ENCODE peak calls at places on chromosomes 13 and 19, in four cellular contexts. T is neural progenitor cell; J is CD8-positive, alpha-beta T cell; W is left lung. A is an unnamed sample.

GRCh38 chr19:31372245-31372781 is 23.1 kb upstream of the TSHZ3 start:
- DNase-seq in T (no peak), J (no peak), W (no peak), A (no peak)

GRCh38 chr13:113648218-113648615 is 9.8 kb downstream of the ATP4B start:
- DNase-seq in T (no peak), J (no peak), W (peak; percentile 16), A (peak; percentile 25)

GRCh38 chr13:97506511-97506910 is 72.5 kb downstream of the RAP2A start:
- DNase-seq in T (no peak), J (no peak), W (no peak), A (no peak)

GRCh38 chr19:15782211-15782610 is 5.2 kb upstream of the OR10H5 start:
- DNase-seq in T (no peak), J (no peak), W (no peak), A (no peak)

GRCh38 chr13:44417876-44418275 is 44.3 kb downstream of the SERP2 start:
- DNase-seq in T (no peak), J (no peak), W (no peak), A (no peak)

GRCh38 chr19:40600086-40600917 is 867 bp upstream of the LTBP4 start:
- DNase-seq in T (peak; percentile 23), J (no peak), W (no peak), A (no peak)

GRCh38 chr13:44434441-44435141 is 61.0 kb downstream of the SERP2 start:
- DNase-seq in T (no peak), J (no peak), W (no peak), A (no peak)

GRCh38 chr13:65378943-65379519 is 1851.1 kb downstream of the PCDH9 start:
- DNase-seq in T (peak; percentile 3), J (no peak), W (no peak), A (no peak)

GRCh38 chr19:47142779-47143178 is 12.1 kb downstream of the SAE1 start:
- DNase-seq in T (no peak), J (no peak), W (no peak), A (no peak)

GRCh38 chr19:11205939-11206570 is 8.7 kb upstream of the KANK2 start:
- DNase-seq in T (no peak), J (no peak), W (no peak), A (no peak)

GRCh38 chr13:110872768-110873638 is 41.9 kb downstream of the ANKRD10 start:
- DNase-seq in T (no peak), J (no peak), W (no peak), A (no peak)

GRCh38 chr19:55141696-55142095 is 7.3 kb downstream of the TNNT1 start:
- DNase-seq in T (peak; percentile 54), J (no peak), W (no peak), A (no peak)

GRCh38 chr13:48573213-48573612 is 40.3 kb upstream of the RCBTB2 start:
- DNase-seq in T (no peak), J (no peak), W (no peak), A (no peak)

GRCh38 chr13:48571121-48571901 is 38.4 kb upstream of the RCBTB2 start:
- DNase-seq in T (no peak), J (no peak), W (no peak), A (no peak)

GRCh38 chr13:48576448-48576993 is 43.6 kb upstream of the RCBTB2 start:
- DNase-seq in T (no peak), J (no peak), W (no peak), A (no peak)

GRCh38 chr13:48575014-48575413 is 42.1 kb upstream of the RCBTB2 start:
- DNase-seq in T (no peak), J (no peak), W (no peak), A (no peak)

GRCh38 chr13:48574036-48574796 is 41.3 kb upstream of the RCBTB2 start:
- DNase-seq in T (no peak), J (no peak), W (no peak), A (no peak)
- H3K4me3 ChIP-seq in T (no peak overlapping the region), J (no peak overlapping the region), W (no peak overlapping the region), A (no peak overlapping the region)

DNA sequence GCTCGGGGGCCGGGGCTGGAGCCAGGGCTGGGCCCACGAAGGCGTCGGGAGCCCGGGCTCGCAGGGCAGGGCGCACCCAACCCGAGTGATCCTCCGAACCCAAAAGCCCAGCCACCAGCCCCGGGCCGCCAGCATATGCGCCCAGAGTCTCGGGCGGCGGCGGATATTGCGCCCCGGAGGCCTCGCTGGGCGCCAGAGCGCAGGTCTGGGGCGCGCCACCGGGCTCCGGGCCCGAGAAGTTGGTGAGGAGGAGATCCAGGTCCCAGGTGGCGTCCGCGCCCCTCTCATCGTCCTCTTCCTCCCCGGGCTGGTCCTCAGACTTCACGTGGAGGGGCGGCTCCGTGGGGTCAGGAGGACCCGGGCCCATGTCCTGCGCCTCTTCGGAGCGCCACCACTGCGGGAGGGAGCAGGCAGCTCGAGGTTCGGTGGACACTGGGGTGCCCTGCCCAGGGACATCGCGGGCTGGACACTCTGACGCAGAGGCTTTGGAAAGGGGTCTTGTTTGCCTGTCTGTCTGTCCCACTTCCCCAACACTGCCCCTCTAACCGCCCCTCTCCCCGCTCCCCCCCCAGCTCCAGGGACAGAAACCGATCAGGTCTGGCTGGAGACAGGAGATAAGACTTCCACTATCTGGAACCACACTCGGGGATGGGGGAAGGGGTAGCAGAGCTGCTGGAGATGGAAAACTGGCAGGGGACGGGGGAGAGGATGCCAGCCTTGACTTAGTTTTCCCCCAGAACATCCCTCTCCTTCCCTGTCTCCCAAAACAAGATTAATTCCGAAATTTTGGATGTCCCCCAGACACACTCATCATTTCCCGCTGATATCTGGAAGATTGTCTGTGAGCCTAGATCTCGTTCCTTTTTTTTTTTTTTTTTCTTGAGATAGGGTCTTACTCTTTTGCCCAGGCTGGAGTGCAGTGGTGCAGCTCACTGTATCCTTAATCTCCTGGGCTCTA is 973 bp downstream of the KLF1 start:
- DNase-seq in T (peak; percentile 34), J (no peak), W (no peak), A (no peak)
- H3K4me3 ChIP-seq in T (peak overlapping the region; percentile 61), J (peak overlapping the region; percentile 90), W (peak overlapping the region; percentile 33), A (peak overlapping the region; percentile 57)

GRCh38 chr19:49616532-49616931 is 23.4 kb downstream of the RRAS start:
- DNase-seq in T (no peak), J (no peak), W (no peak), A (no peak)

GRCh38 chr19:49616945-49617344 is 23.0 kb downstream of the RRAS start:
- DNase-seq in T (no peak), J (no peak), W (no peak), A (no peak)

GRCh38 chr19:49614096-49614857 is 23.3 kb downstream of the PRR12 start:
- DNase-seq in T (no peak), J (no peak), W (no peak), A (no peak)

GRCh38 chr19:49615861-49616260 is 24.1 kb downstream of the RRAS start:
- DNase-seq in T (no peak), J (no peak), W (no peak), A (no peak)

DNA sequence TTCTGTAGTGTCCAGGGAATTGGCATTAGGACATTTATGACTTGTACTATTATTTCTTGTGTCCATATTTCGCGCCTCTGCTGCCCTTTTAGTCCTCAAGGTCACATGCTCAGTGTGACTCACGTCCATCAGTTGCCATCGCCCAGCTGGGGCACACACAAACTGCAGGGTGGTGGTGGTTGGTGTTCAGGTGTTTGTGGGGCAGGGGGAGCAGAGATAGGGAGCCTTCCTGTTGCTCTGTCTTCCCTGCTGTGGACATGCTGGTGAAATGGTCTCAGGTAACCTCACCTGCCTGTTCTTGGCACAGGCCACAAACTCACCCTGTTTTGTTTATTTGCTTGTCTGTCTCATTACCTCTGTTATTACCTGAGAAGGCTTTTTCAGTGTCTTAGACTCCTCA is 22.4 kb downstream of the PRR12 start:
- DNase-seq in T (no peak), J (no peak), W (no peak), A (no peak)
- H3K4me3 ChIP-seq in T (no peak overlapping the region), J (no peak overlapping the region), W (no peak overlapping the region), A (no peak overlapping the region)

GRCh38 chr19:1813197-1813836 is 1.2 kb upstream of the ATP8B3 start:
- DNase-seq in T (no peak), J (no peak), W (no peak), A (no peak)
- H3K4me3 ChIP-seq in T (peak overlapping the region; percentile 43), J (peak overlapping the region; percentile 77), W (peak overlapping the region; percentile 38), A (peak overlapping the region; percentile 91)

GRCh38 chr19:42048992-42049391 is 21.0 kb downstream of the GRIK5 start:
- DNase-seq in T (no peak), J (no peak), W (no peak), A (no peak)
- H3K4me3 ChIP-seq in T (no peak overlapping the region), J (peak overlapping the region; percentile 8), W (no peak overlapping the region), A (peak overlapping the region; percentile 9)

GRCh38 chr13:21164631-21165030 is 11.7 kb downstream of the SKA3 start:
- DNase-seq in T (no peak), J (no peak), W (no peak), A (no peak)
- H3K4me3 ChIP-seq in T (no peak overlapping the region), J (no peak overlapping the region), W (no peak overlapping the region), A (no peak overlapping the region)

GRCh38 chr19:48552406-48553322 is 692 bp downstream of the SULT2B1 start:
- DNase-seq in T (no peak), J (no peak), W (no peak), A (no peak)
- H3K4me3 ChIP-seq in T (no peak overlapping the region), J (no peak overlapping the region), W (no peak overlapping the region), A (no peak overlapping the region)

GRCh38 chr13:27919934-27920676 is at the start of gene PDX1:
- DNase-seq in T (peak; percentile 82), J (no peak), W (no peak), A (no peak)

GRCh38 chr13:27918041-27918917 is 1.5 kb upstream of the PDX1 start:
- DNase-seq in T (peak; percentile 72), J (no peak), W (no peak), A (no peak)

GRCh38 chr13:27920677-27921420 is 1.0 kb downstream of the PDX1 start:
- DNase-seq in T (peak; percentile 60), J (no peak), W (no peak), A (no peak)

GRCh38 chr13:27918918-27919255 is 913 bp upstream of the PDX1 start:
- DNase-seq in T (no peak), J (no peak), W (no peak), A (no peak)

DNA sequence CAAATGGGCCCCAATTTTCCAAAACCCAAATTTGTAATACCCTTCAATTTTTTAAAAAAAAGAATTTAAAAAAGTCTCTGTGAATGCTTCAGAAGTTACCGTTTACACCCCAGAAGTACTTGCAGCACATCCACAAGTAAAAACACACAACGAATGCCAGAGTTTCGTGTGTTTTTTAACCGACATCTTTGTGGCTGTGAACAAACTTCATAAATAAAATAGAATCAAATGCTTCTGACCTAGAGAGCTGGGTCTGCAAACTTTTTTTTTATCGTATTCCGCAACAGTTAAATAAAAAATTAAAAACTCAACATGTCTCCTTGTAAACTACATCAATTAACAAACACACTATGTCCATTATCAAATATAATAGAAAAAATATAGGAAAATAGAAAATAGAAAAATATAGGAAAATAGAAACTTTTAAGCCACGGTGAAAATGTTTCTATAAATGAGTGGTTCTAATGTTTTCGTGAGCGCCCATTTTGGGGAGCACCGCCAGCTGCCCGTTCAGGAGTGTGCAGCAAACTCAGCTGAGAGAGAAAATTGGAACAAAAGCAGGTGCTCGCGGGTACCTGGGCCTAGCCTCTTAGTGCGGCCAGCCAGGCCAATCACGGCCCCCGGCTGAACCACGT is 384 bp upstream of the PDX1 start:
- DNase-seq in T (no peak), J (no peak), W (no peak), A (no peak)
- H3K4me3 ChIP-seq in T (peak overlapping the region; percentile 37), J (no peak overlapping the region), W (no peak overlapping the region), A (no peak overlapping the region)

A was measured in CD8-positive, alpha-beta memory T cell.